ENCODE peak calls at places on chromosomes 1 and 21, in seven cellular contexts. Z is stomach, G is tibial nerve, S is sigmoid colon, F is esophagus squamous epithelium, O is right lobe of liver, I is adrenal gland. P is an unnamed sample. For H3K27me3, the result is how much of the 10 kb centered on the place peaks cover.

GRCh38 chr1:184362876-184363275 is 24.0 kb upstream of the C1orf21 start:
- DNase-seq in Z (no peak), F (no peak), I (no peak), S (no peak), G (no peak), O (no peak), P (no peak)

GRCh38 chr1:18463984-18464664 is 16.6 kb upstream of the KLHDC7A start:
- DNase-seq in Z (peak), O (peak), F (no peak), I (no peak), G (no peak), S (no peak), P (no peak)

GRCh38 chr1:24381256-24381655 is 32.3 kb downstream of the STPG1 start:
- DNase-seq in F (no peak), G (no peak), Z (no peak), O (no peak), S (no peak), I (no peak), P (no peak)

GRCh38 chr21:18147678-18148077 is 97.0 kb upstream of the CHODL start:
- DNase-seq in S (no peak), F (no peak), G (no peak), O (no peak), Z (no peak), I (no peak), P (no peak)

GRCh38 chr1:153505576-153505975 is 30.2 kb downstream of the S100A6 start:
- DNase-seq in I (no peak), O (no peak), Z (no peak), S (peak), F (no peak), G (no peak), P (no peak)

GRCh38 chr1:167250482-167250881 is 29.8 kb downstream of the POU2F1 start:
- DNase-seq in O (no peak), Z (no peak), S (no peak), I (no peak), G (no peak), F (no peak), P (no peak)

GRCh38 chr1:113519561-113519960 is 129.2 kb downstream of the MAGI3 start:
- DNase-seq in Z (no peak), F (no peak), O (no peak), S (no peak), I (no peak), G (no peak), P (no peak)

GRCh38 chr1:241615043-241615974 is 24.9 kb downstream of the CHML start:
- DNase-seq in G (no peak), Z (peak), S (no peak), O (peak), I (no peak), F (no peak), P (no peak)

GRCh38 chr1:246280551-246280950 is 226.5 kb downstream of the SMYD3 start:
- DNase-seq in G (no peak), Z (no peak), I (no peak), F (no peak), O (no peak), S (no peak), P (no peak)

GRCh38 chr1:17289756-17290155 is 18.2 kb upstream of the PADI4 start:
- DNase-seq in Z (no peak), G (no peak), S (no peak), F (no peak), O (no peak), I (no peak), P (no peak)

GRCh38 chr1:82464362-82464931 is 663.7 kb downstream of the ADGRL2 start:
- DNase-seq in O (peak), S (no peak), I (peak), F (no peak), G (peak), Z (peak), P (peak)

GRCh38 chr1:30447080-30447479 is 276.3 kb downstream of the MATN1 start:
- DNase-seq in O (no peak), F (no peak), G (no peak), S (no peak), I (no peak), Z (no peak), P (no peak)

GRCh38 chr1:24642481-24643361 is at the start of gene SRRM1:
- DNase-seq in I (peak), G (peak), F (peak), O (peak), S (peak), Z (peak), P (peak)

DNA sequence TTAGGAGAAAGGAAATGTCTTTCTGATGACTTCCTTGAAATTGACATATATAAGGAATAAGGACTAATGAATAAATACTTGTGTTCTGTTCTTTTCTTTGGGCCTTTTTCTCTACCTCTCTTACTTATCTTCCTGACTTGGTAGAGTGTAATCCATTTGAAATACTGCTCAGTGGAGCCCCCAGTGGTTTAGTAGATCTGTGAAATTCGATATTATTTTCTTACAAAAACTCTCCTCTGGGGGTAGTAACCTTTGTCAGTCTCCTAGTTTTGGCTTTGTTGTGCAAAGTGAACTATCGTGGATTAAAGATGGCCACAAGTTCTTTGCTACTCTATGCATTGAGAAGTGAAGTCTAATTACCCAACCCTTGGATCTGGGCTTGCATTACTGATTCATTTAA is 48.8 kb downstream of the DUSP10 start:
- DNase-seq in G (no peak), O (no peak), S (no peak), F (no peak), I (no peak), Z (no peak), P (no peak)
- TF ChIP-seq CTCF in G (no peak), O (no peak), S (no peak), F (no peak), I (no peak), Z (no peak), P (no peak)

GRCh38 chr1:4650486-4650885 is 3.9 kb upstream of the AJAP1 start:
- DNase-seq in Z (no peak), I (no peak), G (no peak), F (no peak), O (no peak), S (no peak), P (no peak)

GRCh38 chr1:4653328-4653660 is 1.1 kb upstream of the AJAP1 start:
- DNase-seq in F (no peak), S (no peak), Z (no peak), O (no peak), G (no peak), I (no peak), P (no peak)

GRCh38 chr1:4652631-4653327 is 1.6 kb upstream of the AJAP1 start:
- DNase-seq in O (peak), S (no peak), F (no peak), G (peak), I (peak), Z (peak), P (peak)

GRCh38 chr1:4648657-4649056 is 5.8 kb upstream of the AJAP1 start:
- DNase-seq in F (no peak), O (no peak), S (no peak), I (no peak), Z (no peak), G (no peak), P (no peak)

GRCh38 chr1:4650981-4651380 is 3.4 kb upstream of the AJAP1 start:
- DNase-seq in G (no peak), F (no peak), Z (no peak), S (no peak), O (no peak), I (no peak), P (no peak)
- H3K27me3 ChIP-seq in G (under half), F (under half), Z (half or more), S (half or more), O (under half), I (under half), P (under half)

GRCh38 chr1:93177991-93178390 is 2.2 kb downstream of the TMED5 start:
- DNase-seq in O (no peak), S (no peak), G (no peak), Z (no peak), F (no peak), I (no peak), P (no peak)

GRCh38 chr1:93180723-93181613 is at the start of gene CCDC18:
- DNase-seq in F (no peak), O (no peak), G (peak), S (no peak), Z (no peak), I (no peak), P (no peak)

GRCh38 chr1:93178418-93178817 is 1.8 kb downstream of the TMED5 start:
- DNase-seq in O (peak), F (no peak), G (no peak), S (no peak), I (peak), Z (no peak), P (no peak)

DNA sequence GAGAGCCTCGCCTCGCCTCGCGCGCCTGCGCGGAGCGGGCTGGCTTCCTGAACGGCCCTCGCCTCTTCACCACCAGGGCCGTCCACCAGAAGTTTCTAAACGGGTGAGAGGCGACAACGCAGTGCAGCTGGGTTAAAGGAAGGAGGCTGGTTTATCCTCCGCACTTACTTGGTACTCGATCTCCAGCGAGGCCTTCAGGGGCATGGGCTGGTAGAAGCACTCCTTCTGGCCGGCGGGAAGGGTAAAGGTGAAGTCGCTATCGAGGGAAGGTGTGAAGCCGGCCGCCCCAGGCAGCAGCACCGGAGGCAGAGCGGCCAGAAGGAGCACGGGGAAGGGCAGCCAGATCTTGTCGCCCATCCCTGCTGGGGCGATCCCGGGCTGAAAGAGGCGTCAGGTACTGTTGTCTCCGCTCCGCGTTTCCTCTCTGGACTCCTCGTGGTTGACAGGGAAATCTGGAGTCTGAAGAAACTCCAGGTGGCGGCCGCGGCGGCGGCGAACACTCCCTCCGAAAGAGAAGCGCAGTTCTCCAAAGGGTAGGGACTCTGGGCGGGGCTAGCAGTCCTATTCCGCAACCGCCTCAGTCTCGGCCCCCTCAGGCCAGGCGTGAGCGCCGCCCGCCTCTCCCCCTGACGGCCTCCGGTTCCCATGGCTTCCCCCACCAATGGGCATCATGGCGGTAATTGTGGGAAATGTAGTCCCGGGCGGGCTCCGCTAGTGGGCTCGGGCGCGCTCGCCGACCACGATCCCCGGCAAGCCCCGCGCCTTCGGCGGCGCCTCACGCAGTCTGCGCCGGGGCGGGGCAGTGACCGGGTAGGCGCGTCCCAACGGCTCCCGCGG is at the start of gene TMED5:
- DNase-seq in O (peak), S (peak), Z (peak), F (peak), G (peak), I (peak), P (peak)
- TF ChIP-seq POLR2A in O (peak), S (peak), Z (peak), F (no peak), G (peak), I (peak), P (peak)

GRCh38 chr1:156451486-156452184 is 48.9 kb downstream of the MEF2D start:
- DNase-seq in G (no peak), O (no peak), I (no peak), S (no peak), F (no peak), Z (no peak), P (no peak)
- TF ChIP-seq CTCF in G (no peak), O (no peak), I (no peak), S (no peak), F (no peak), Z (no peak), P (no peak)

P was measured in uterus.